ENCODE peak calls at places on chromosomes 12 and 14, in seven cellular contexts. G is SW480, P is kidney tubule cell, N is spleen, X is caudate nucleus, Y is NCI-H460, I is type B pancreatic cell. V is an unnamed sample.

GRCh38 chr12:990308-990648 is 745 bp upstream of the ERC1 start:
- DNase-seq in G (peak), P (peak), N (peak), X (peak), Y (no peak), I (no peak), V (peak)

GRCh38 chr12:105393586-105393985 is 63.1 kb downstream of the C12orf75 start:
- DNase-seq in G (no peak), P (peak), N (no peak), X (no peak), Y (no peak), I (no peak), V (no peak)

GRCh38 chr12:13173537-13173936 is 23.0 kb upstream of the EMP1 start:
- DNase-seq in G (no peak), P (peak), N (no peak), X (peak), Y (no peak), I (no peak), V (no peak)

GRCh38 chr12:18552829-18553228 is 185.0 kb downstream of the PLCZ1 start:
- DNase-seq in G (no peak), P (no peak), N (no peak), X (no peak), Y (no peak), I (no peak), V (peak)

GRCh38 chr14:102917469-102918211 is 4.8 kb upstream of the AMN start:
- DNase-seq in G (peak), P (peak), N (peak), X (peak), Y (peak), I (no peak), V (peak)

GRCh38 chr12:80627773-80628172 is 79.7 kb upstream of the MYF6 start:
- DNase-seq in G (peak), P (peak), N (no peak), X (no peak), Y (no peak), I (no peak), V (no peak)

GRCh38 chr12:50961708-50962107 is 9.4 kb downstream of the HIGD1C start:
- DNase-seq in G (no peak), P (no peak), N (no peak), X (no peak), Y (no peak), I (no peak), V (no peak)

GRCh38 chr12:104738371-104738710 is 219.7 kb downstream of the SLC41A2 start:
- DNase-seq in G (no peak), P (peak), N (no peak), X (no peak), Y (no peak), I (no peak), V (no peak)

GRCh38 chr14:26389646-26390508 is 208.0 kb downstream of the NOVA1 start:
- DNase-seq in G (no peak), P (peak), N (no peak), X (no peak), Y (no peak), I (no peak), V (no peak)